ENCODE peak calls at places on chromosomes 6 and 20, in seven cellular contexts. A is K562, Q is sigmoid colon, P is right lobe of liver, C is Peyer's patch, I is A549, H is heart left ventricle. W is an unnamed sample.

GRCh38 chr20:37649017-37649416 is 44.8 kb upstream of the CTNNBL1 start:
- DNase-seq in I (no peak), A (no peak), Q (no peak), C (no peak), H (peak; percentile 23), P (no peak), W (no peak)

GRCh38 chr6:72084992-72085569 is 198.7 kb downstream of the RIMS1 start:
- DNase-seq in Q (no peak), P (no peak), A (no peak), C (no peak), I (no peak), H (no peak), W (no peak)

GRCh38 chr6:121201108-121201507 is 133.2 kb downstream of the TBC1D32 start:
- DNase-seq in C (no peak), A (no peak), Q (no peak), P (no peak), I (no peak), H (no peak), W (no peak)

GRCh38 chr20:57932227-57932864 is 222.5 kb upstream of the PMEPA1 start:
- DNase-seq in I (no peak), C (no peak), Q (no peak), H (no peak), A (no peak), P (no peak), W (no peak)

GRCh38 chr20:53914861-53915458 is 155.4 kb downstream of the BCAS1 start:
- DNase-seq in C (peak; percentile 39), Q (no peak), H (no peak), I (no peak), A (no peak), P (peak; percentile 20), W (no peak)

GRCh38 chr20:58393299-58393698 is 4.3 kb downstream of the VAPB start:
- DNase-seq in H (no peak), P (no peak), I (no peak), C (no peak), Q (no peak), A (no peak), W (no peak)

GRCh38 chr6:124073021-124073420 is 269.4 kb downstream of the NKAIN2 start:
- DNase-seq in A (no peak), C (no peak), H (no peak), P (no peak), I (no peak), Q (no peak), W (no peak)

GRCh38 chr6:1363729-1364572 is 25.4 kb upstream of the FOXF2 start:
- DNase-seq in C (peak; percentile 52), A (no peak), Q (peak; percentile 72), H (no peak), P (no peak), I (peak; percentile 29), W (peak; percentile 36)

GRCh38 chr20:48599106-48599747 is 228.6 kb downstream of the PREX1 start:
- DNase-seq in C (peak; percentile 22), I (no peak), A (peak; percentile 24), H (no peak), Q (peak; percentile 15), P (peak; percentile 34), W (no peak)

GRCh38 chr20:10978019-10978702 is 304.4 kb upstream of the JAG1 start:
- DNase-seq in P (no peak), I (no peak), C (no peak), Q (no peak), A (no peak), H (no peak), W (no peak)

GRCh38 chr20:33465536-33466302 is 22.2 kb upstream of the SNTA1 start:
- DNase-seq in P (no peak), Q (peak; percentile 67), A (no peak), I (no peak), C (no peak), H (no peak), W (no peak)

GRCh38 chr6:41939091-41939847 is 2.3 kb downstream of the CCND3 start:
- DNase-seq in P (peak; percentile 63), I (no peak), Q (peak; percentile 71), H (peak; percentile 37), C (no peak), A (peak; percentile 54), W (no peak)

GRCh38 chr6:37285861-37286311 is 27.9 kb upstream of the TMEM217 start:
- DNase-seq in C (no peak), A (no peak), P (no peak), H (no peak), Q (no peak), I (no peak), W (no peak)

GRCh38 chr6:157148391-157149323 is 174.7 kb downstream of the TMEM242 start:
- DNase-seq in P (no peak), Q (peak; percentile 90), C (no peak), I (peak; percentile 82), H (peak; percentile 80), A (no peak), W (no peak)

GRCh38 chr6:98836025-98836961 is 1.9 kb downstream of the POU3F2 start:
- DNase-seq in C (no peak), I (no peak), H (no peak), A (peak; percentile 43), P (no peak), Q (no peak), W (no peak)

GRCh38 chr6:10369896-10370295 is 45.0 kb downstream of the TFAP2A start:
- DNase-seq in H (no peak), C (no peak), I (peak; percentile 44), P (no peak), Q (no peak), A (no peak), W (no peak)

GRCh38 chr6:155194399-155194798 is 69.4 kb upstream of the CLDN20 start:
- DNase-seq in P (no peak), A (no peak), I (no peak), Q (no peak), H (no peak), C (no peak), W (no peak)

GRCh38 chr20:49982346-49983122 is at the start of gene SNAI1:
- DNase-seq in A (peak; percentile 93), I (peak; percentile 88), C (peak; percentile 90), P (peak; percentile 78), H (peak; percentile 85), Q (peak; percentile 92), W (peak; percentile 51)

GRCh38 chr20:4891364-4891763 is 109.9 kb downstream of the SLC23A2 start:
- DNase-seq in P (no peak), I (no peak), A (no peak), C (no peak), H (no peak), Q (no peak), W (no peak)

GRCh38 chr6:170489836-170490235 is 63.3 kb downstream of the PSMB1 start:
- DNase-seq in Q (no peak), I (no peak), C (no peak), P (no peak), A (no peak), H (no peak), W (no peak)

GRCh38 chr6:36897629-36898028 is 11.9 kb downstream of the C6orf89 start:
- DNase-seq in A (no peak), I (peak; percentile 29), H (no peak), C (no peak), P (no peak), Q (no peak), W (peak; percentile 41)

GRCh38 chr6:33926451-33926850 is 122.6 kb upstream of the MLN start:
- DNase-seq in P (no peak), A (peak; percentile 93), Q (no peak), I (peak; percentile 8), C (no peak), H (no peak), W (no peak)

GRCh38 chr6:26243742-26244141 is 121.3 kb upstream of the BTN3A2 start:
- DNase-seq in C (peak; percentile 66), I (no peak), Q (no peak), P (no peak), A (no peak), H (no peak), W (no peak)

GRCh38 chr6:30743099-30744053 is 889 bp upstream of the FLOT1 start:
- DNase-seq in A (peak; percentile 57), P (peak; percentile 59), Q (peak; percentile 79), H (no peak), I (no peak), C (peak; percentile 68), W (no peak)

GRCh38 chr20:46699651-46700359 is 9.6 kb upstream of the SLC2A10 start:
- DNase-seq in H (no peak), I (peak; percentile 35), P (no peak), Q (no peak), A (peak; percentile 42), C (no peak), W (no peak)

GRCh38 chr6:148533309-148534107 is 190.9 kb downstream of the SASH1 start:
- DNase-seq in H (no peak), Q (no peak), C (no peak), I (no peak), A (no peak), P (no peak), W (no peak)

GRCh38 chr6:116370328-116370716 is 425 bp upstream of the DSE start:
- DNase-seq in H (no peak), A (no peak), P (no peak), C (peak; percentile 50), I (peak; percentile 41), Q (no peak), W (no peak)

GRCh38 chr6:3566812-3567211 is 110.0 kb upstream of the SLC22A23 start:
- DNase-seq in A (no peak), I (no peak), Q (no peak), H (no peak), C (no peak), P (no peak), W (no peak)
- H3K4me3 ChIP-seq in A (no peak overlapping the region), I (no peak overlapping the region), Q (no peak overlapping the region), H (no peak overlapping the region), C (no peak overlapping the region), P (no peak overlapping the region), W (no peak overlapping the region)

GRCh38 chr6:40710626-40711354 is 123.6 kb upstream of the LRFN2 start:
- DNase-seq in P (no peak), C (no peak), H (peak; percentile 22), A (no peak), Q (no peak), I (no peak), W (no peak)

GRCh38 chr6:40708049-40708448 is 120.9 kb upstream of the LRFN2 start:
- DNase-seq in C (no peak), I (no peak), Q (no peak), P (no peak), A (no peak), H (no peak), W (no peak)

GRCh38 chr6:40701352-40702007 is 114.3 kb upstream of the LRFN2 start:
- DNase-seq in Q (no peak), A (no peak), I (no peak), P (no peak), C (no peak), H (no peak), W (no peak)

GRCh38 chr6:40706222-40706621 is 119.1 kb upstream of the LRFN2 start:
- DNase-seq in I (no peak), C (no peak), H (no peak), A (no peak), Q (no peak), P (no peak), W (no peak)
- H3K4me1 ChIP-seq in I (no peaks in the 10 kb centered on the region), C (no peaks in the 10 kb centered on the region), H (no peaks in the 10 kb centered on the region), A (no peaks in the 10 kb centered on the region), Q (no peaks in the 10 kb centered on the region), P (no peaks in the 10 kb centered on the region), W (no peaks in the 10 kb centered on the region)

GRCh38 chr6:24718449-24719124 is 367 bp downstream of the C6orf62 start:
- DNase-seq in Q (no peak), A (no peak), C (no peak), I (no peak), H (no peak), P (no peak), W (no peak)
- TF ChIP-seq POLR2A in Q (no peak), A (no peak), C (no peak), I (no peak), H (no peak), P (no peak), W (no peak)

GRCh38 chr6:107819976-107820551 is 4.0 kb downstream of the SCML4 start:
- DNase-seq in I (no peak), P (peak; percentile 44), C (peak; percentile 63), H (no peak), Q (no peak), A (no peak), W (no peak)
- H3K4me3 ChIP-seq in I (no peak overlapping the region), P (no peak overlapping the region), C (peak overlapping the region; percentile 8), H (no peak overlapping the region), Q (peak overlapping the region; percentile 33), A (no peak overlapping the region), W (no peak overlapping the region)

W was measured in tibial nerve.